ENCODE peak calls at places on chromosome 19, in six cellular contexts. Q is astrocyte of the hippocampus, J is iPS DF 6.9, M is amniotic stem cell, L is WTC11, X is heart left ventricle. N is an unnamed sample.
A peak's percentile ranks its signal among the peaks of the same experiment; 100 is the strongest.

GRCh38 chr19:14337510-14337909 is 43.7 kb upstream of the ADGRE5 start:
- DNase-seq in Q (peak; percentile 15), J (no peak), M (no peak), L (peak; percentile 82), X (no peak), N (no peak)

GRCh38 chr19:55212447-55212846 is 3.1 kb upstream of the PTPRH start:
- DNase-seq in Q (no peak), J (no peak), M (no peak), L (no peak), X (no peak), N (no peak)

GRCh38 chr19:6753178-6754031 is 13.8 kb downstream of the SH2D3A start:
- DNase-seq in Q (peak; percentile 78), J (no peak), M (no peak), L (peak; percentile 99), X (peak; percentile 90), N (peak; percentile 74)

GRCh38 chr19:48419158-48419920 is 25.9 kb downstream of the GRIN2D start:
- DNase-seq in Q (peak; percentile 75), J (no peak), M (no peak), L (peak; percentile 88), X (peak; percentile 72), N (no peak)

GRCh38 chr19:1651548-1652394 is 644 bp downstream of the TCF3 start:
- DNase-seq in Q (peak; percentile 65), J (no peak), M (no peak), L (no peak), X (peak; percentile 69), N (no peak)

GRCh38 chr19:3028305-3029069 is 593 bp downstream of the TLE2 start:
- DNase-seq in Q (no peak), J (no peak), M (no peak), L (peak; percentile 68), X (no peak), N (peak; percentile 65)

GRCh38 chr19:18278521-18279265 is 2.7 kb downstream of the JUND start:
- DNase-seq in Q (peak; percentile 39), J (no peak), M (no peak), L (no peak), X (no peak), N (no peak)

GRCh38 chr19:33902802-33903488 is 106.3 kb downstream of the KCTD15 start:
- DNase-seq in Q (no peak), J (no peak), M (no peak), L (no peak), X (no peak), N (no peak)

GRCh38 chr19:56477429-56478338 is 539 bp upstream of the ZNF667 start:
- DNase-seq in Q (peak; percentile 97), J (peak; percentile 87), M (peak; percentile 86), L (peak; percentile 81), X (peak; percentile 94), N (no peak)

N was measured in progenitor cell of endocrine pancreas.